ENCODE peak calls at places on chromosomes 6 and 20, in seven cellular contexts. S is upper lobe of left lung, E is psoas muscle, G is epithelial cell of esophagus, B is esophagus muscularis mucosa, J is fibroblast of lung, H is astrocyte of the cerebellum. N is an unnamed sample.
A peak's percentile ranks its signal among the peaks of the same experiment; 100 is the strongest.

GRCh38 chr6:141398954-141399353 is 733.8 kb upstream of the GJE1 start:
- DNase-seq in S (no peak), E (no peak), G (no peak), B (no peak), J (no peak), H (no peak), N (peak; percentile 29)

GRCh38 chr20:24747015-24747712 is 201.9 kb upstream of the CST7 start:
- DNase-seq in S (peak; percentile 14), E (no peak), G (no peak), B (no peak), J (no peak), H (no peak), N (no peak)

GRCh38 chr6:13943943-13944342 is 19.2 kb downstream of the RNF182 start:
- DNase-seq in S (no peak), E (no peak), G (no peak), B (no peak), J (no peak), H (no peak), N (no peak)

GRCh38 chr6:18110160-18110559 is 12.3 kb downstream of the NHLRC1 start:
- DNase-seq in S (no peak), E (no peak), G (no peak), B (no peak), J (no peak), H (no peak), N (no peak)

GRCh38 chr6:100877851-100878250 is 3.3 kb downstream of the ASCC3 start:
- DNase-seq in S (no peak), E (no peak), G (no peak), B (no peak), J (no peak), H (no peak), N (no peak)

GRCh38 chr6:157563611-157564284 is 182.8 kb downstream of the ZDHHC14 start:
- DNase-seq in S (no peak), E (no peak), G (no peak), B (peak; percentile 62), J (no peak), H (peak; percentile 26), N (peak; percentile 7)

GRCh38 chr6:958531-958930 is 265.6 kb upstream of the EXOC2 start:
- DNase-seq in S (no peak), E (no peak), G (peak; percentile 15), B (no peak), J (peak; percentile 88), H (peak; percentile 23), N (peak; percentile 90)

GRCh38 chr6:114108119-114109002 is 137.4 kb upstream of the HDAC2 start:
- DNase-seq in S (peak; percentile 46), E (peak; percentile 57), G (peak; percentile 75), B (no peak), J (peak; percentile 75), H (peak; percentile 44), N (peak; percentile 12)

GRCh38 chr20:25223179-25223661 is 24.7 kb upstream of the PYGB start:
- DNase-seq in S (no peak), E (no peak), G (peak; percentile 91), B (no peak), J (peak; percentile 88), H (peak; percentile 90), N (peak; percentile 62)

GRCh38 chr6:158784505-158784904 is 34.7 kb downstream of the EZR start:
- DNase-seq in S (no peak), E (no peak), G (peak; percentile 90), B (no peak), J (no peak), H (no peak), N (no peak)

GRCh38 chr6:27280064-27280539 is 32.0 kb downstream of the POM121L2 start:
- DNase-seq in S (no peak), E (no peak), G (peak; percentile 63), B (no peak), J (peak; percentile 58), H (no peak), N (no peak)

GRCh38 chr20:21029356-21029755 is 76.8 kb downstream of the LINC00237 start:
- DNase-seq in S (no peak), E (no peak), G (no peak), B (no peak), J (no peak), H (no peak), N (no peak)

GRCh38 chr20:21026951-21027350 is 79.2 kb downstream of the LINC00237 start:
- DNase-seq in S (no peak), E (no peak), G (no peak), B (no peak), J (no peak), H (no peak), N (no peak)

GRCh38 chr20:21027569-21027968 is 78.6 kb downstream of the LINC00237 start:
- DNase-seq in S (no peak), E (no peak), G (peak; percentile 1), B (no peak), J (no peak), H (no peak), N (no peak)

GRCh38 chr20:21028921-21029320 is 77.2 kb downstream of the LINC00237 start:
- DNase-seq in S (no peak), E (no peak), G (no peak), B (no peak), J (no peak), H (no peak), N (no peak)

DNA sequence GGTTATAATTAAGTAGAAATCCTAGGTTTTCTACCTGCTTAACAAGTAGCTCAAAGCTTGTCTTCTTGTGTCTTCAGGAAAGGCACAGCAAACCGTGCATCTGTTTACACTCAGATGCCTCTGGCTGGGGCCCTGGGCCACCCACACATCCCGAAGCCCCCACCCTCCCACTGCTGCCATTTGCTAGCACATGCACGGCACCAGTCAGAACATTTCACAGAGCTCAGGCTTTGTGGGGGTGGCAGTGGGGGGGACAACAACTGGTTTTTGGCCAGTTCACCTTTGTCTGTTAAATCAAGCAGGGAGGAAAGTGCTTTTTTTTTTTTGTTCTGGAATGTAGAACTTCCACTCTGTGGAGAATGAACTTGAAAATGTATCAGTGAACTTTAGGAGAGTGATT is 77.7 kb downstream of the LINC00237 start:
- DNase-seq in S (no peak), E (no peak), G (no peak), B (no peak), J (no peak), H (no peak), N (no peak)
- H3K4me3 ChIP-seq in S (no peak overlapping the region), E (no peak overlapping the region), G (no peak overlapping the region), B (no peak overlapping the region), J (no peak overlapping the region), H (no peak overlapping the region), N (no peak overlapping the region)

DNA sequence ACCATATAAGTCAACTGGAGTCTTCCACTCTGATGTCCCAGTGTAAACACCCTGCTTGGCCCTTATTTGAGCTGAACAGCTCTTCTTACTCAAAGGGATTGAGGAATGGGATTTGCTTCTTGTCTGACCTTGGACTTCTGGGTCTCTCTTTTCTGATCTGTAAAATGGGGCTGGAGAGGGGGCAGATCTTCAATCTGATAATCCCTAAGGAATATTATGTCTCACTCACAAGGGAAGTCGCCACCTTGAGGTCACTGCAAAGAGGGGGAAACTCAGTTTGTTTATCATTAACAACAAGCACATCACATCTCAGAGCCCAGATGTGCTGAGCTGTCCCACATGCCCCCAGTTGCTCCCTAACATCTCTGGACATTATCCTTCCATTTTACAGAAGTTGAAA is 15.1 kb downstream of the KCNS1 start:
- DNase-seq in S (no peak), E (no peak), G (no peak), B (no peak), J (no peak), H (no peak), N (no peak)
- TF ChIP-seq CTCF in S (no peak), E (no peak), G (no peak), B (no peak), J (no peak), H (no peak), N (no peak)

DNA sequence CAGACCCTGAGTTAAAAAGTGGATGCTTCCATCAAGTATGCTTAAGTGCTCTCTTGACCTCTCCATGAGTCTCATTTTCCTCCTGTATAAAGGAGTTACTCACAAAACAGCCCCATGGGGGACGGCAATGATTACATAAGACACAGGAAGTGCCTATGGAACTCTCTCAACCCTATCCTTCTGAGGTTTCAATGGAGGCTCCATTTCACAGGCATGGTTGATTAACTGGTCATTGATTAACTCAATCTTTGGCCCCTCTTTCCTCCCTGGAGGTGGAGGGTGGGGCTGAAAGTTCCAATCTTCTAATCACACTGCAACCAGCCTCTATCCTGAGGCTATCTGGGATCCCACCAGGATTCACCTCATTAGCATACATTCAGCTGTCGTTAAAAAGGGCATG is 29.3 kb downstream of the CST8 start:
- DNase-seq in S (no peak), E (no peak), G (no peak), B (no peak), J (no peak), H (no peak), N (no peak)
- H3K4me3 ChIP-seq in S (no peak overlapping the region), E (no peak overlapping the region), G (no peak overlapping the region), B (no peak overlapping the region), J (no peak overlapping the region), H (no peak overlapping the region), N (no peak overlapping the region)

DNA sequence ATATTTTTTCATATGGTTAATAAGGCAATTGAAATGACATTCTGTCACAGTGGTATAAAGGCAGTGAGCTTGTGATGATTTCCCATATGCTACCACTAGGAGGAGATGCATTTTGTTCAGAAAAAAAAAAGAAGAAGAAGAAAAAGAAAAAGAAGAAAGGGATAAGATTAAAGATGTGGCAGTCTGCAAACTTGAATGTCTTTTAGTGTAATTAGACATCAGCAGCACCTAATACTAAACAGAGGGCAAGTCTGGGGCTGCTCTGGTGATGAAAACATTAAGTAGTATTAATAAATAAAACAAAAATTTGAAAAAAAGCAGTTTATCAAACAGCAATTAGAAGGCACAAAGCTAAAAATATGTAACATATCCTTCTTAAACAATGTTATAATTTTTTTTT is 95.4 kb upstream of the DEFB112 start:
- DNase-seq in S (no peak), E (no peak), G (peak; percentile 34), B (no peak), J (peak; percentile 41), H (no peak), N (no peak)
- TF ChIP-seq CTCF in S (no peak), E (no peak), G (peak; percentile 53), B (peak; percentile 10), J (peak; percentile 66), H (peak; percentile 43), N (peak; percentile 47)

GRCh38 chr20:46364670-46365482 is 41.5 kb downstream of the ELMO2 start:
- DNase-seq in S (no peak), E (no peak), G (no peak), B (no peak), J (no peak), H (no peak), N (no peak)
- H3K4me3 ChIP-seq in S (no peak overlapping the region), E (peak overlapping the region; percentile 98), G (peak overlapping the region; percentile 79), B (peak overlapping the region; percentile 86), J (peak overlapping the region; percentile 91), H (peak overlapping the region; percentile 99), N (peak overlapping the region; percentile 95)

GRCh38 chr6:144352310-144352709 is 67.2 kb downstream of the UTRN start:
- DNase-seq in S (no peak), E (no peak), G (no peak), B (no peak), J (no peak), H (no peak), N (no peak)
- TF ChIP-seq CTCF in S (no peak), E (no peak), G (no peak), B (no peak), J (no peak), H (no peak), N (no peak)

N was measured in BJ.